ENCODE peak calls at places on chromosomes 5 and 9, in seven cellular contexts. I is T-helper 2 cell treated with Interferon-gamma antibody and Interleukin-4, amounts not matched to agents 5 μg/mL and 100 μg/mL, for 36 hours; P is H7; Q is NCI-H1417; T is midbrain; D is stimulated activated CD4-positive, alpha-beta T cell treated with anti-CD3 and anti-CD28 coated beads, Interleukin-12 subunit alpha, Interleukin-12 subunit beta, amount 100 ng/mL, for 24 hours; O is adipocyte. M is an unnamed sample.

GRCh38 chr5:103270581-103270980 is 12.0 kb downstream of the MACIR start:
- DNase-seq in I (no peak), P (no peak), Q (no peak), T (no peak), D (no peak), O (no peak), M (no peak)

GRCh38 chr9:91421022-91421765 is 2.4 kb downstream of the NFIL3 start:
- DNase-seq in I (peak), P (peak), Q (peak), T (peak), D (no peak), O (peak), M (no peak)

GRCh38 chr5:79802995-79803394 is 113.4 kb downstream of the CMYA5 start:
- DNase-seq in I (no peak), P (no peak), Q (no peak), T (no peak), D (no peak), O (no peak), M (no peak)

GRCh38 chr9:26369096-26369495 is 523.5 kb downstream of the CAAP1 start:
- DNase-seq in I (no peak), P (no peak), Q (no peak), T (no peak), D (no peak), O (peak), M (no peak)

GRCh38 chr9:19999491-20000057 is 210.7 kb upstream of the SLC24A2 start:
- DNase-seq in I (peak), P (no peak), Q (no peak), T (no peak), D (peak), O (peak), M (peak)

GRCh38 chr5:161847896-161848510 is at the start of gene GABRA1:
- DNase-seq in I (no peak), P (peak), Q (peak), T (peak), D (no peak), O (no peak), M (no peak)

GRCh38 chr9:21682376-21682775 is 120.1 kb upstream of the MTAP start:
- DNase-seq in I (no peak), P (no peak), Q (no peak), T (no peak), D (no peak), O (no peak), M (no peak)

GRCh38 chr5:96692436-96692835 is 30.3 kb downstream of the CAST start:
- DNase-seq in I (no peak), P (no peak), Q (no peak), T (no peak), D (no peak), O (peak), M (no peak)

M was measured in stimulated activated CD8-positive, alpha-beta memory T cell treated with anti-CD3 and anti-CD28 coated beads, Interleukin-7, amount 100 ng/mL, for 48 hours.